ENCODE peak calls at places on chromosomes 5 and 9, in six cellular contexts. L is hippocampal formation; A is T47D; F is activated naive CD8-positive, alpha-beta T cell treated with anti-CD3 and anti-CD28 coated beads, Interleukin-2, amount 50 U/mL, for 24 hours; D is lower lobe of right lung; U is mesendoderm. O is an unnamed sample.

GRCh38 chr9:93226819-93227218 is 42.9 kb downstream of the WNK2 start:
- DNase-seq in L (no peak), A (no peak), F (no peak), D (no peak), U (no peak), O (no peak)

GRCh38 chr9:90300901-90301688 is 341.5 kb downstream of the DIRAS2 start:
- DNase-seq in L (no peak), A (no peak), F (no peak), D (no peak), U (peak; percentile 71), O (no peak)

GRCh38 chr9:32552172-32552872 is at the start of the genes SMIM27 and TOPORS:
- DNase-seq in L (peak; percentile 85), A (peak; percentile 72), F (peak; percentile 90), D (peak; percentile 94), U (peak; percentile 95), O (peak; percentile 96)

GRCh38 chr9:37503736-37504135 is 18.0 kb downstream of the POLR1E start:
- DNase-seq in L (no peak), A (no peak), F (no peak), D (peak; percentile 68), U (peak; percentile 4), O (no peak)

GRCh38 chr5:68915079-68915478 is 178.7 kb upstream of the SLC30A5 start:
- DNase-seq in L (no peak), A (no peak), F (no peak), D (no peak), U (no peak), O (no peak)

GRCh38 chr5:76291305-76292077 is 111.6 kb upstream of the IQGAP2 start:
- DNase-seq in L (no peak), A (no peak), F (no peak), D (no peak), U (no peak), O (no peak)

GRCh38 chr5:175344331-175345200 is 99.4 kb downstream of the DRD1 start:
- DNase-seq in L (no peak), A (no peak), F (no peak), D (no peak), U (peak; percentile 88), O (no peak)

GRCh38 chr5:100794218-100794617 is 108.9 kb downstream of the ST8SIA4 start:
- DNase-seq in L (no peak), A (no peak), F (no peak), D (no peak), U (no peak), O (no peak)

GRCh38 chr9:130288393-130288792 is 22.8 kb downstream of the HMCN2 start:
- DNase-seq in L (no peak), A (no peak), F (no peak), D (no peak), U (no peak), O (no peak)

GRCh38 chr9:104875320-104875719 is 52.6 kb downstream of the ABCA1 start:
- DNase-seq in L (no peak), A (no peak), F (no peak), D (no peak), U (no peak), O (no peak)

GRCh38 chr5:19031491-19031890 is 956.5 kb downstream of the CDH18 start:
- DNase-seq in L (no peak), A (no peak), F (no peak), D (no peak), U (no peak), O (no peak)

GRCh38 chr5:32489791-32490581 is 45.4 kb upstream of the ZFR start:
- DNase-seq in L (peak; percentile 61), A (peak; percentile 43), F (peak; percentile 75), D (peak; percentile 65), U (peak; percentile 80), O (peak; percentile 94)

GRCh38 chr9:127910613-127911205 is 6.1 kb downstream of the ST6GALNAC4 start:
- DNase-seq in L (no peak), A (no peak), F (no peak), D (no peak), U (peak; percentile 59), O (no peak)

GRCh38 chr9:91740713-91741112 is 209.3 kb downstream of the ROR2 start:
- DNase-seq in L (no peak), A (no peak), F (no peak), D (no peak), U (peak; percentile 32), O (no peak)

O was measured in esophagus muscularis mucosa.